ENCODE peak calls at places on chromosomes 13 and 19, in seven cellular contexts. F is heart right ventricle, A is suprapubic skin, S is BE2C, X is SK-N-SH, D is heart left ventricle, U is endothelial cell of umbilical vein. W is an unnamed sample. For H3K9me3, the result is how much of the 10 kb centered on the place peaks cover.

GRCh38 chr13:47908200-47908902 is 92.7 kb downstream of the SUCLA2 start:
- DNase-seq in D (no peak), U (no peak), X (no peak), A (no peak), F (no peak), S (no peak), W (no peak)

GRCh38 chr13:113906566-113906965 is 42.7 kb upstream of the GAS6 start:
- DNase-seq in F (no peak), U (no peak), A (no peak), D (no peak), X (no peak), S (no peak), W (peak)

GRCh38 chr19:56139847-56140582 is 1.1 kb upstream of the ZNF444 start:
- DNase-seq in S (no peak), A (no peak), X (no peak), U (no peak), F (no peak), D (no peak), W (no peak)

GRCh38 chr13:37414667-37415066 is 183.9 kb downstream of the POSTN start:
- DNase-seq in D (no peak), F (no peak), X (no peak), S (no peak), U (no peak), A (no peak), W (no peak)

GRCh38 chr19:15419413-15420025 is 731 bp upstream of the AKAP8L start:
- DNase-seq in A (no peak), D (peak), X (no peak), F (no peak), S (no peak), U (no peak), W (no peak)

GRCh38 chr13:46119883-46120614 is 15.2 kb upstream of the CPB2 start:
- DNase-seq in A (no peak), U (peak), X (no peak), S (peak), D (no peak), F (no peak), W (peak)

GRCh38 chr13:73901324-73902068 is 232.7 kb downstream of the KLF12 start:
- DNase-seq in X (no peak), U (no peak), A (no peak), D (no peak), S (no peak), F (no peak), W (no peak)

GRCh38 chr13:91174886-91175501 is 172.5 kb upstream of the MIR17HG start:
- DNase-seq in F (no peak), X (no peak), D (peak), S (no peak), A (no peak), U (no peak), W (peak)

GRCh38 chr19:6996810-6997209 is 24.4 kb downstream of the MBD3L2B start:
- DNase-seq in X (no peak), D (no peak), U (no peak), F (no peak), A (no peak), S (no peak), W (no peak)

GRCh38 chr13:111518161-111518791 is 197.8 kb downstream of the TEX29 start:
- DNase-seq in A (no peak), S (no peak), X (no peak), D (peak), U (no peak), F (no peak), W (no peak)

GRCh38 chr13:113997845-113998751 is 24.2 kb upstream of the C13orf46 start:
- DNase-seq in X (peak), A (peak), F (peak), D (peak), S (peak), U (no peak), W (peak)

GRCh38 chr13:94661396-94661795 is 50.9 kb downstream of the SOX21 start:
- DNase-seq in A (no peak), X (no peak), F (no peak), S (no peak), U (no peak), D (no peak), W (no peak)

GRCh38 chr13:109684836-109685602 is 101.4 kb downstream of the IRS2 start:
- DNase-seq in U (no peak), D (no peak), X (no peak), S (peak), F (peak), A (no peak), W (peak)

GRCh38 chr13:99002191-99002710 is 24.4 kb upstream of the DOCK9 start:
- DNase-seq in D (no peak), X (no peak), F (no peak), A (no peak), S (no peak), U (no peak), W (no peak)

GRCh38 chr13:67221630-67222226 is 8.4 kb downstream of the PCDH9 start:
- DNase-seq in F (no peak), D (no peak), A (no peak), X (no peak), U (no peak), S (no peak), W (no peak)

GRCh38 chr13:91302070-91302469 is 45.4 kb upstream of the MIR17HG start:
- DNase-seq in U (no peak), A (no peak), X (no peak), D (no peak), F (no peak), S (no peak), W (no peak)

GRCh38 chr19:49157445-49158224 is at the start of gene TRPM4:
- DNase-seq in A (peak), F (peak), X (peak), D (peak), U (peak), S (peak), W (peak)

GRCh38 chr19:14102102-14102696 is 11.6 kb upstream of the SAMD1 start:
- DNase-seq in A (no peak), U (no peak), D (peak), S (no peak), X (no peak), F (no peak), W (no peak)

GRCh38 chr13:101492251-101492910 is 39.9 kb downstream of the ITGBL1 start:
- DNase-seq in A (no peak), F (no peak), U (peak), X (no peak), S (no peak), D (no peak), W (no peak)

GRCh38 chr13:99425485-99426341 is 75.6 kb upstream of the TM9SF2 start:
- DNase-seq in D (no peak), U (no peak), S (no peak), A (peak), F (no peak), X (no peak), W (peak)

GRCh38 chr13:86569119-86569518 is 769.9 kb upstream of the SLITRK6 start:
- DNase-seq in A (no peak), X (no peak), S (no peak), D (no peak), F (no peak), U (no peak), W (no peak)

GRCh38 chr19:4380254-4380727 is 20.1 kb downstream of the SH3GL1 start:
- DNase-seq in A (no peak), S (no peak), U (no peak), X (peak), D (peak), F (peak), W (peak)

GRCh38 chr19:48795855-48796142 is 15.0 kb downstream of the BCAT2 start:
- DNase-seq in U (no peak), D (no peak), S (no peak), F (peak), A (no peak), X (no peak), W (no peak)

GRCh38 chr19:10209305-10209704 is 14.6 kb upstream of the DNMT1 start:
- DNase-seq in X (no peak), D (no peak), S (no peak), U (no peak), F (no peak), A (no peak), W (no peak)

GRCh38 chr19:1823539-1824251 is 11.6 kb upstream of the ATP8B3 start:
- DNase-seq in F (no peak), U (no peak), X (peak), D (no peak), S (peak), A (no peak), W (no peak)

GRCh38 chr19:16051254-16052025 is 24.9 kb upstream of the TPM4 start:
- DNase-seq in A (no peak), U (peak), D (no peak), X (no peak), S (peak), F (no peak), W (no peak)

GRCh38 chr13:113979791-113980471 is 6.1 kb upstream of the C13orf46 start:
- DNase-seq in S (no peak), D (peak), F (no peak), X (no peak), U (no peak), A (no peak), W (peak)

GRCh38 chr19:5143471-5144411 is 174.8 kb downstream of the KDM4B start:
- DNase-seq in D (peak), S (peak), A (no peak), U (no peak), X (no peak), F (peak), W (no peak)

GRCh38 chr13:45781553-45782326 is 69.8 kb downstream of the SIAH3 start:
- DNase-seq in U (no peak), S (peak), D (peak), F (peak), X (peak), A (no peak), W (peak)

GRCh38 chr19:33444993-33445751 is 71.7 kb downstream of the CEBPG start:
- DNase-seq in S (no peak), D (peak), U (no peak), F (no peak), X (no peak), A (peak), W (no peak)

GRCh38 chr19:33726756-33727155 is 69.9 kb upstream of the KCTD15 start:
- DNase-seq in F (no peak), U (no peak), X (no peak), A (no peak), S (no peak), D (no peak), W (no peak)

GRCh38 chr13:102856603-102857002 is 10.8 kb downstream of the ERCC5 start:
- DNase-seq in D (peak), A (no peak), F (peak), S (peak), U (no peak), X (no peak), W (no peak)

GRCh38 chr13:33270906-33271538 is 14.5 kb downstream of the STARD13 start:
- DNase-seq in A (no peak), U (no peak), D (no peak), F (no peak), X (no peak), S (no peak), W (no peak)

GRCh38 chr19:6210721-6211600 is 68.8 kb downstream of the MLLT1 start:
- DNase-seq in U (no peak), X (no peak), A (no peak), D (peak), F (no peak), S (no peak), W (no peak)

GRCh38 chr13:74825170-74825948 is 656.6 kb downstream of the TBC1D4 start:
- DNase-seq in U (peak), A (no peak), F (no peak), D (no peak), X (no peak), S (no peak), W (no peak)

GRCh38 chr13:114147803-114148520 is 15.5 kb upstream of the RASA3 start:
- DNase-seq in U (no peak), D (no peak), F (no peak), A (no peak), X (peak), S (no peak), W (no peak)

GRCh38 chr19:48975947-48976847 is 11.1 kb downstream of the FTL start:
- DNase-seq in X (peak), A (no peak), S (peak), U (peak), F (no peak), D (no peak), W (no peak)

GRCh38 chr13:73290844-73291243 is 232.0 kb downstream of the KLF5 start:
- DNase-seq in A (no peak), F (no peak), S (no peak), X (no peak), D (no peak), U (no peak), W (no peak)

GRCh38 chr19:6464070-6464873 is at the start of gene CRB3:
- DNase-seq in U (no peak), X (no peak), S (no peak), F (no peak), D (no peak), A (peak), W (peak)

DNA sequence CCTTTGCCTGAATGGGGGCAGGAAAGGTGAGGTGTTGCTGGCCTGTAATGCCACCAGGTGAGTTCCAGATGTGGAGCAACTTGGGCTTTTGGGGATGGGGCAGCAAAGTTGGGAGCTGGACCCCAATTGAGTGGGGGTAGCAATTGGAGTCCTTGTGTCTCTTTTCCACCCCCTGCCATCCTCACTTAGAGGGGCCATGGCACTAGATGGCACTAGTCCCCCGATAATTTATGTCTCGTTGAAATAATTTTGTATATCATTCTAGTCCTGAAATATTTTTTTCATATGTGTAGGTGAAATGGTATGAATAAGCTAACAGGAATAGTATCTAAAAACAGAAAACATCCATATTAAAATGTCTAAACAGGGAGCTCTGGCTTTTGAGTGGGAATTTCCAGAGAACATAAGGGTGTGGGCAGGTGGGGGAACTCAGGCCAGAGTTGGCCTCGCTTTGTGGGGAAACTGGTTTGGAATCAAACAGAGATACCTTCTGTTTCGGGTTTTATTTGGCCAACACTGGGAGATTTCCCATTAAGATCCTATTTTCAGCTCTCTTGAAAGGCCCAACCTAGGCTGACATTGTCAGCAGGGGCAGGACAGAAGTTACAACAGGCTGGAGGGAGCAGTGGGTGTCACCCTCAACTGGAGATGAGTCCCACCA is 3.4 kb downstream of the ZNF576 start:
- DNase-seq in F (no peak), S (no peak), U (no peak), D (no peak), X (no peak), A (no peak), W (no peak)
- TF ChIP-seq CTCF in F (no peak), S (no peak), U (no peak), D (no peak), X (no peak), A (no peak), W (no peak)

GRCh38 chr19:22472180-22472637 is 50.1 kb upstream of the ZNF98 start:
- DNase-seq in S (no peak), X (no peak), A (no peak), D (no peak), F (no peak), U (no peak), W (no peak)
- H3K9me3 ChIP-seq in S (under half), X (under half), A (half or more), D (under half), F (half or more), U (under half), W (under half)

GRCh38 chr13:41954226-41954625 is 6.7 kb downstream of the VWA8 start:
- DNase-seq in D (no peak), U (no peak), X (no peak), F (no peak), A (no peak), S (no peak), W (no peak)

GRCh38 chr13:41955605-41956004 is 5.3 kb downstream of the VWA8 start:
- DNase-seq in A (no peak), S (no peak), D (no peak), U (no peak), F (no peak), X (no peak), W (no peak)

GRCh38 chr13:41956272-41956671 is 4.6 kb downstream of the VWA8 start:
- DNase-seq in D (no peak), U (no peak), A (no peak), F (no peak), S (no peak), X (no peak), W (no peak)

GRCh38 chr13:41952749-41953148 is 8.2 kb downstream of the VWA8 start:
- DNase-seq in X (no peak), F (no peak), D (no peak), U (no peak), A (no peak), S (no peak), W (no peak)
- H3K4me3 ChIP-seq in X (no peak), F (no peak), D (no peak), U (no peak), A (no peak), S (no peak), W (no peak)

DNA sequence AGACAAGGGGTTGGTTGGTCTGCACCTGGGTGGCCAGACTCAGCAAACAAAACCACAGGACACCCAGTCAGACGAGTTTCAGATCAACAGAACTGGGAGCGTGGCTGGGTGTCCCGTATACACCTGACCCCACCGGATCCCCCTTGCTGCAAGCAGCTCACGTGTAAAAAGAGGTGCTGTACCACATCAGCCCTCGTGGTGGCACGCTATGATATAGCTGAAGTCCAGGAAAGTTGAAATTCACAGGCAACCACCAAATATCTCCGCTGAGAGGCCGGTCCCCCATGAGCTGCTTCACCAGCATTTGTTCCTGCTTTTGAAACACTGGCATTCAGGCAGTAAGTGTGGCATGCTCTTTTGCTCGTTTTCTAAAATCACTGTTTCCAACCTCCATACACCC is 92.3 kb downstream of the TUBA3C start:
- DNase-seq in X (peak), S (no peak), D (no peak), A (no peak), F (no peak), U (no peak), W (no peak)
- TF ChIP-seq CTCF in X (peak), S (no peak), D (no peak), A (no peak), F (no peak), U (no peak), W (no peak)

GRCh38 chr13:44398606-44399005 is 25.0 kb downstream of the SERP2 start:
- DNase-seq in X (no peak), U (no peak), S (no peak), D (no peak), A (no peak), F (no peak), W (no peak)

GRCh38 chr13:44397766-44398223 is 24.2 kb downstream of the SERP2 start:
- DNase-seq in S (peak), X (no peak), F (no peak), A (no peak), U (no peak), D (no peak), W (no peak)

GRCh38 chr13:44401577-44401976 is 28.0 kb downstream of the SERP2 start:
- DNase-seq in D (no peak), A (no peak), S (no peak), F (no peak), U (no peak), X (no peak), W (peak)

GRCh38 chr13:44396963-44397580 is 23.4 kb downstream of the SERP2 start:
- DNase-seq in U (no peak), S (peak), X (peak), D (no peak), A (no peak), F (peak), W (peak)

GRCh38 chr13:44399045-44399444 is 25.4 kb downstream of the SERP2 start:
- DNase-seq in U (no peak), D (no peak), X (no peak), F (no peak), S (no peak), A (no peak), W (no peak)
- H3K9me3 ChIP-seq in U (under half), D (under half), X (under half), F (under half), S (under half), A (under half), W (under half)

DNA sequence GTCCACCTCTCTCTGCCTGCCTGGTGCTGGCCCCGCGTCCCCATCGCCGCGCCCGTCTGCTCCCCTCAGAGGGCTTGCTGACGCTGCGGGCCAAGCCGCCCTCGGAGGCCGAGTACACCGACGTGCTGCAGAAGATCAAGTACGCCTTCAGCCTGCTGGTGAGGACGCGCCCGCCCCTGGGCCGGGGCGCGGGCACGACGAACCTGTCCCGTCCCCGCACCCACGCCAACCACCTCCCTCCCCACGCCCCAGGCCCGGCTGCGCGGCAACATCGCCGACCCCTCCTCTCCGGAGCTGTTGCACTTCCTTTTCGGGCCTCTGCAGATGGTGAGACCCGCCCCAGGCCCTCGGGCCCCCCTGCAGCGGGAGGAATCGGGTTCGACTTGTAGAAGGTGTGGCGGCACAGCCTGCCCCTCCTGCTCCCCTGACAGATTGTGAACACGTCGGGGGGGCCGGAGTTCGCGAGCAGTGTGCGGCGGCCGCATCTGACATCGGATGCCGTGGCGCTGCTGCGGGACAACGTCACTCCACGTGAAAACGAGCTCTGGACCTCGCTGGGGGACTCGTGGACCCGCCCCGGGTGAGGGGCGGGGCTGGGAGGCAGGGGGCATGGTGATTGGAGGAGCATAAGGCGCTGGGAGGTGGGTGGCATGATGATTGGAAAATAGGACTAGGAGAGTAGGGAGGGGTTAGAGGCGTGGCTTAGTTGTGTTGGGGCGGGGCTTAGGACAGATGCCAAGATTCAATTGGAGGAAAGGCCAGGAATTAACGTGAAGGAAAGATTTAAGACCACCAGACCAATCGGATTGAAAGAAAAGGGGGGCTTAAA is 6.6 kb downstream of the EPS8L1 start:
- DNase-seq in U (peak), S (peak), F (no peak), X (peak), D (peak), A (no peak), W (peak)
- H3K4me3 ChIP-seq in U (peak), S (no peak), F (no peak), X (peak), D (peak), A (peak), W (no peak)

GRCh38 chr19:57477191-57478008 is at the start of gene ZNF772:
- DNase-seq in A (peak), X (peak), S (peak), U (peak), D (peak), F (peak), W (peak)
- TF ChIP-seq CTCF in A (no peak), X (peak), S (peak), U (peak), D (peak), F (peak), W (peak)

W was measured in thyroid gland.